ENCODE peak calls at places on chromosomes 2 and 18, in six cellular contexts. Y is colonic mucosa, V is AG04450, Q is BJ, M is progenitor cell of endocrine pancreas, R is Calu3. Z is an unnamed sample.

GRCh38 chr2:58939388-58939787 is 698.3 kb upstream of the FANCL start:
- DNase-seq in Y (no peak), V (peak), Q (peak), M (no peak), R (no peak), Z (no peak)

GRCh38 chr18:36589857-36590543 is 238.8 kb downstream of the TPGS2 start:
- DNase-seq in Y (no peak), V (no peak), Q (no peak), M (no peak), R (no peak), Z (no peak)

GRCh38 chr2:156489750-156490466 is 53.7 kb downstream of the GPD2 start:
- DNase-seq in Y (no peak), V (no peak), Q (no peak), M (no peak), R (no peak), Z (no peak)

GRCh38 chr2:100978582-100979051 is 23.5 kb upstream of the RPL31 start:
- DNase-seq in Y (no peak), V (peak), Q (no peak), M (no peak), R (no peak), Z (no peak)

GRCh38 chr2:46161921-46162320 is 135.3 kb upstream of the EPAS1 start:
- DNase-seq in Y (no peak), V (no peak), Q (no peak), M (no peak), R (no peak), Z (no peak)

GRCh38 chr2:61759718-61760117 is 94.1 kb downstream of the FAM161A start:
- DNase-seq in Y (no peak), V (peak), Q (peak), M (no peak), R (no peak), Z (no peak)

GRCh38 chr2:123953848-123954247 is 71.2 kb upstream of the CNTNAP5 start:
- DNase-seq in Y (no peak), V (no peak), Q (no peak), M (no peak), R (no peak), Z (no peak)

GRCh38 chr18:79890638-79891037 is 60.8 kb downstream of the SLC66A2 start:
- DNase-seq in Y (no peak), V (no peak), Q (no peak), M (no peak), R (no peak), Z (no peak)

GRCh38 chr18:644395-645004 is 13.0 kb upstream of the TYMS start:
- DNase-seq in Y (no peak), V (no peak), Q (no peak), M (no peak), R (no peak), Z (no peak)

DNA sequence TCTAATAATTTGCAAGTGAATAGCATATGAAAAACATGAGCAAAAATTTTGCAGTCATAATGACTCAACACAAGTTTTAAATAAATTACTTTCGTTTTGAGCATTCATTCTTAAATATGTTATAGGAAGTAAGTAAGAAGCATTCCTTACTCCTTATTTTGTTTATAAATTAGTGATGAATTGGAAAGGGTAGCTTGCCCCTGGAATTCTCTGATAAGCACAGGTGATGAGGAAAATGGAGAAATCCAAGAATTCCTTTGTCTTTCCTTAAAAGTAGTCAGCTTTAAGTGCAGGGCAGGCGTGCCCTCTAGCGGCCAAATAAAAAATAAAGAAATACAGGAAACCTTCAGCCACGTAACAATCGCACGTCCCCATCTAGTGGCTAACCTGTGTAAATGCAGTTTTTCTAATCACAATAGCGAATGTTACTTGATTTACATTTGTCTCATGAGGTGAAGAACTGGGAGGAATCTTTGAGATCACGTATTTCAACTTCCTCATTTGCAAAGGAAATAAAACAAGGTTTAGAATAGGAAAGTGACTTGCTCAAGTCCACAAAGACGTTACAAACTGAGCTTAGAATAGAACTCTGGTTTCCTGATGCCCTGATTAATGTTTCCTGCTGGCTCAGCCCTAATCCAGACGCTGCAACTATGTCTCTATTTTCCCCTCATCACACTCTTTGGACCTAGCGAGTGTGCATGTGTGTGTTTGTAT is 47.2 kb upstream of the ZNG1B start:
- DNase-seq in Y (peak), V (peak), Q (peak), M (peak), R (peak), Z (peak)
- TF ChIP-seq CTCF in Y (peak), V (peak), Q (peak), M (peak), R (peak), Z (peak)

GRCh38 chr2:60116167-60116870 is 437.1 kb downstream of the BCL11A start:
- DNase-seq in Y (no peak), V (no peak), Q (no peak), M (no peak), R (no peak), Z (no peak)

GRCh38 chr2:60118917-60119316 is 434.5 kb downstream of the BCL11A start:
- DNase-seq in Y (no peak), V (no peak), Q (no peak), M (no peak), R (no peak), Z (no peak)

GRCh38 chr2:60118061-60118460 is 435.4 kb downstream of the BCL11A start:
- DNase-seq in Y (no peak), V (no peak), Q (no peak), M (no peak), R (no peak), Z (no peak)

DNA sequence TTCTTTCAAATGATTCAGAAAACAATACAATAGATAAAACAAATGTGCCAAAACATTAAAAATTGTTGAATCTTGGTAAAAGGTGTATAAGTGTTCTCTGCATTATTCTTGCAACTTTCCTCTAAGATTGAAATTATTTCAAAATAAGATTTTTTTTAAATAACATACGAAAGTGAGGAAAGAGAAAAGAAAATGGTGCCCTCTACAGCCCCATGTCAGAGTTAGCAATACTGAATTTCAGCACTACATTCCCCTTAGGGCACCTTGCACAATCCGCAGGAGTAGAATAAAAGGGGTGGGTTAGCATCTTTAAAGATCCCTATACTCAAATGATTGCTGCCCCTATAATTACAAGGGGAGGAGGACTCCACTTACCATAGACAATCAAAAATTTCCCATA is 433.7 kb downstream of the BCL11A start:
- DNase-seq in Y (no peak), V (no peak), Q (no peak), M (no peak), R (no peak), Z (no peak)
- TF ChIP-seq CTCF in Y (no peak), V (no peak), Q (no peak), M (no peak), R (no peak), Z (no peak)

GRCh38 chr2:217951091-217951490 is 51.7 kb downstream of the TNS1 start:
- DNase-seq in Y (no peak), V (no peak), Q (no peak), M (no peak), R (no peak), Z (no peak)

GRCh38 chr2:217953011-217953481 is 49.7 kb downstream of the TNS1 start:
- DNase-seq in Y (no peak), V (no peak), Q (no peak), M (no peak), R (no peak), Z (no peak)

GRCh38 chr2:217950401-217950871 is 52.4 kb downstream of the TNS1 start:
- DNase-seq in Y (no peak), V (no peak), Q (no peak), M (no peak), R (no peak), Z (no peak)

GRCh38 chr2:217952409-217952808 is 50.4 kb downstream of the TNS1 start:
- DNase-seq in Y (no peak), V (no peak), Q (no peak), M (no peak), R (no peak), Z (no peak)

DNA sequence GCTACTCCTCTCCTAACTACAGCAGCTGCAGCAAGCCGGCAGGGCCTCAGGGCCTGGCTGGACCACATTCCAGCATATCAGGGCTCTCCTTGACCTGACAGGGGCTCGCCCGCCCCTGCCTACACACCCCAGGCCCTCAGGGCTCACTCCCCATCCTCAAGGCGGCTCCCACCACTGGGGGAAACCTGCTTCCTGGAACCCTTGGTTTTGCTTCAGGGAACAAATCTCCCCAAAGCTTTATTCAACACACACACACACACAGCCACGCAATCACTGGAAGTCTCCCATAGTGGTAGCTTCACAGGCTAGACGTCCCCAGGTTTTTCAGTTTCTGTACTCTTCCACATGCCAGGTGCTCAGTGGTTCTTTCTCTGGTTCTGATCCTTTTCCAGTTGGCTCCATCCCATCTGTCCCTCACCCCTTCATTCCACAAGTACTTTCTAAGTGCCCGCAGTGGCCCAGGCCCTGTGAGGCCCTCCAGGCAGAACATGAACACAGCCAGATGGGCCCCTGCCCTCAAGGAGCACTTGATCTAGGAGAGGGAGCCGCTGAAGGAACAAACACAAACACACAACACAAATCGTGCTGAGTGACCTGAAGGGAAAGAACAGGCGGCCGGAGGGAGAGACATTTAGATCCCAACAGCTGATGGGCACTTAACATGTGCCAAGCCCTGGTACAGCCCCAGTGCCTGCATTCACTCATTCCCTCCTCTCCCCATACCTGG is 51.1 kb downstream of the TNS1 start:
- DNase-seq in Y (no peak), V (no peak), Q (no peak), M (no peak), R (no peak), Z (no peak)
- TF ChIP-seq CTCF in Y (no peak), V (no peak), Q (no peak), M (no peak), R (no peak), Z (no peak)

DNA sequence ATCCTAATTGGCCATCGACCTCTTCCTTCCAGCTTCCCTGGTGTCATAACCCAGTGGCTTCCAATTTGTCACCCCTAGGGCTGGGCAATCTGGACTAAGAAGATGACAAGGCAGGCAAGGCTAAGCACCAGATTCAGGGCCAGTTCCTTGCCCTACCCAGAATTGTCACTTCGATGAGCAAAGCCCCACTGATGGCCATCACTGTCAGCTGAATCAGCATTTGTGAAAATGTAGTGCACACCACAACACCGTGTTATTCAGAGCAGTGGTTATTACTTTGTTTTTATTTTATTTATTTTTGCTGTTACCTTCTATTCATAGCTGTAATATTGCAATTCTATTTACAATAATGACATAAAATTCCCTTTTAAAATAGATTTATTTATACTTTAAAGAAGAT is 47.6 kb upstream of the MEIS1 start:
- DNase-seq in Y (no peak), V (no peak), Q (no peak), M (no peak), R (no peak), Z (no peak)
- TF ChIP-seq CTCF in Y (no peak), V (no peak), Q (no peak), M (no peak), R (no peak), Z (no peak)

GRCh38 chr2:95203911-95204310 is 3.4 kb upstream of the ZNF892 start:
- DNase-seq in Y (no peak), V (no peak), Q (no peak), M (no peak), R (no peak), Z (no peak)

GRCh38 chr2:95208101-95208500 is 780 bp downstream of the ZNF892 start:
- DNase-seq in Y (no peak), V (no peak), Q (no peak), M (no peak), R (no peak), Z (no peak)

GRCh38 chr2:95206086-95206485 is 1.2 kb upstream of the ZNF892 start:
- DNase-seq in Y (no peak), V (no peak), Q (no peak), M (no peak), R (no peak), Z (no peak)

GRCh38 chr2:95204396-95204795 is 2.9 kb upstream of the ZNF892 start:
- DNase-seq in Y (no peak), V (no peak), Q (no peak), M (no peak), R (no peak), Z (no peak)

GRCh38 chr2:95207111-95207961 is at the start of gene ZNF892:
- DNase-seq in Y (peak), V (peak), Q (peak), M (peak), R (peak), Z (peak)
- TF ChIP-seq CTCF in Y (no peak), V (peak), Q (peak), M (peak), R (no peak), Z (peak)

GRCh38 chr2:85181093-85181685 is 48.0 kb downstream of the TCF7L1 start:
- DNase-seq in Y (no peak), V (no peak), Q (no peak), M (no peak), R (peak), Z (no peak)
- TF ChIP-seq CTCF in Y (no peak), V (peak), Q (no peak), M (peak), R (no peak), Z (peak)

GRCh38 chr2:237475704-237476107 is 11.3 kb upstream of the MLPH start:
- DNase-seq in Y (no peak), V (no peak), Q (no peak), M (no peak), R (peak), Z (no peak)
- TF ChIP-seq CTCF in Y (peak), V (no peak), Q (no peak), M (no peak), R (no peak), Z (peak)

DNA sequence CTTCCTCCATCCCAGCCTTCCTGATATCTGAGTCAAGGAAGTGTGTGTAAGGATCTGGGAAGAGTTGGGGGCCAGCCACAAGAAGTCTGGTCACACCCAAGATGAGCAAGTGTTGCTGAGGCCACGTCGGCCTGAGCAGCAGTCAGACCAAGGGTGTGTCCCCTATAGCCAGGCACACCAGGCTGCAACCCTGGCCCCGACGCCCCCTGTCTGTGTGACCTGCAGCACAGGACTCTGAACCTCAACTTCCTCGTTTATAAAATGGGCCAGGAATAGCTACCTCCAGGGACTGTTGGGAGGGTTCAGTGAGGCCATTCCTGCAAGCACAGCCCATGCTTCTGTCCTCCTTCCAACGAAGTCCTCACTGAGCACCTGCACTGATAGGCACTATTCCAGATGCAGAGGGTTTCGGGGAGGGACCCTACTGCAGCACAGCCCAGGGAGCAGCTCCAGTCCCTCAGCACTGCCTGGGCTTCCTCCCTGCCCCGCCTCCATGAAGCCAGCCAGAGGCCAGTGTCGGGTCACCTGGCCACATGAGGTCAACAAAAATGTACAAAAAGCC is 13.3 kb downstream of the LIMS2 start:
- DNase-seq in Y (no peak), V (no peak), Q (no peak), M (no peak), R (no peak), Z (no peak)
- TF ChIP-seq CTCF in Y (no peak), V (no peak), Q (no peak), M (no peak), R (no peak), Z (no peak)

GRCh38 chr18:9477509-9477908 is 2.2 kb downstream of the RALBP1 start:
- DNase-seq in Y (no peak), V (no peak), Q (no peak), M (no peak), R (no peak), Z (no peak)

GRCh38 chr18:9475643-9476580 is 599 bp downstream of the RALBP1 start:
- DNase-seq in Y (no peak), V (no peak), Q (no peak), M (no peak), R (no peak), Z (no peak)

GRCh38 chr18:9478545-9478944 is 3.2 kb downstream of the RALBP1 start:
- DNase-seq in Y (no peak), V (no peak), Q (no peak), M (no peak), R (no peak), Z (no peak)

GRCh38 chr18:9474103-9474982 is 970 bp upstream of the RALBP1 start:
- DNase-seq in Y (peak), V (no peak), Q (peak), M (no peak), R (no peak), Z (no peak)

GRCh38 chr18:9474983-9475642 is at the start of gene RALBP1:
- DNase-seq in Y (peak), V (peak), Q (peak), M (peak), R (peak), Z (peak)
- TF ChIP-seq CTCF in Y (no peak), V (peak), Q (no peak), M (no peak), R (no peak), Z (no peak)

GRCh38 chr18:74495581-74496507 is at the start of gene CNDP2:
- DNase-seq in Y (peak), V (peak), Q (peak), M (peak), R (peak), Z (peak)
- TF ChIP-seq CTCF in Y (no peak), V (no peak), Q (no peak), M (no peak), R (no peak), Z (no peak)

Z was measured in neural crest cell.